ENCODE peak calls at places on chromosome 19, in five cellular contexts. Z, O, L, S and P are unnamed samples.

GRCh38 chr19:47157455-47158321 is 27.1 kb downstream of the SAE1 start:
- DNase-seq in Z (peak; percentile 50), L (peak; percentile 48), S (no peak), O (peak; percentile 2), P (peak; percentile 54)

GRCh38 chr19:10780368-10780767 is 55.6 kb downstream of the TMED1 start:
- DNase-seq in S (no peak), O (no peak), L (peak; percentile 74), Z (no peak), P (no peak)

GRCh38 chr19:12782424-12783225 is 7.3 kb upstream of the HOOK2 start:
- DNase-seq in Z (no peak), S (peak; percentile 59), L (peak; percentile 93), O (no peak), P (peak; percentile 69)

GRCh38 chr19:41097302-41097701 is 9.1 kb downstream of the CYP2A13 start:
- DNase-seq in O (no peak), S (no peak), Z (no peak), L (no peak), P (no peak)

GRCh38 chr19:31352782-31353651 is 3.8 kb upstream of the TSHZ3 start:
- DNase-seq in L (no peak), O (no peak), Z (no peak), S (no peak), P (no peak)

GRCh38 chr19:18090545-18091216 is 3.9 kb upstream of the IL12RB1 start:
- DNase-seq in Z (no peak), S (no peak), O (no peak), L (no peak), P (no peak)

GRCh38 chr19:51439021-51439465 is 19.2 kb downstream of the SIGLEC8 start:
- DNase-seq in Z (no peak), L (no peak), S (peak; percentile 18), O (no peak), P (peak; percentile 10)

GRCh38 chr19:8429044-8429443 is 15.7 kb upstream of the HNRNPM start:
- DNase-seq in Z (no peak), O (no peak), L (no peak), S (no peak), P (no peak)

GRCh38 chr19:3774621-3775373 is 2.8 kb upstream of the RAX2 start:
- DNase-seq in S (no peak), O (no peak), Z (no peak), L (no peak), P (no peak)

GRCh38 chr19:1811942-1812425 is at the start of gene ATP8B3:
- DNase-seq in S (no peak), Z (no peak), L (no peak), O (no peak), P (peak; percentile 98)

DNA sequence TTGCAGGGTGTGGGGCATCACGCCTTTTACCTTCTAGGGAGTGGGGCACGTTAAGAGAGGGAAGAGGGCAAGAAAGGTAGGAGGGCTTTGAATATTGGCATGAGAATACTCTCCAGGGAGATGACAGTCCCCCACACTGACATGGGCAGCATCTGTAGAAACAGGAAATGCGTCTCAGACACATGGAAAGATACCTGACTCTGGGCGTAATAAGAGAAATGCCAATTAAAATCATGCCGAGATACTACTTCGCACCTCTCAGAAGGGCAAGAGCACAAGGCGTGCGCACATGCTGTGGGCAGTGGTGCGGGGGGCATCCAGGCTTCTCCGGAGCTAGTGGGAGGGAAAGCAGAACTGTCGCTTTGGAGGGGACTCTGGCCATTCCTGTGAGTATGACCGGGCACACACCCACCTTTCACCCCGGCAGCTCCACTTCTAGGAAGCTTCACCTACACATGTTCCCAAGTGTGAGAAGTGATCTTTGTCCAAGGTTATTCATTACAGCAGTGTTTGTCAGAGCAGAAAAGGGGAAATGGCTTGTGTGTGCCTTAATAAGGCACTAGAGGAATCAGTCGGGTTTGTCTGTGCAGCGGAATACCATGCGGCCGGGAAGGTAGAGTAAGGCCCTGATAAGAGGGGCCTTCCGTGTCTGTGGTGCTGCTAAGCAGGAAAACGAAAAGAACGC is 99.5 kb downstream of the SIPA1L3 start:
- DNase-seq in O (no peak), S (no peak), L (no peak), Z (no peak), P (no peak)
- H3K27ac ChIP-seq in O (no peak overlapping the region), S (no peak overlapping the region), L (no peak overlapping the region), Z (peak overlapping the region; percentile 11), P (peak overlapping the region; percentile 98)

DNA sequence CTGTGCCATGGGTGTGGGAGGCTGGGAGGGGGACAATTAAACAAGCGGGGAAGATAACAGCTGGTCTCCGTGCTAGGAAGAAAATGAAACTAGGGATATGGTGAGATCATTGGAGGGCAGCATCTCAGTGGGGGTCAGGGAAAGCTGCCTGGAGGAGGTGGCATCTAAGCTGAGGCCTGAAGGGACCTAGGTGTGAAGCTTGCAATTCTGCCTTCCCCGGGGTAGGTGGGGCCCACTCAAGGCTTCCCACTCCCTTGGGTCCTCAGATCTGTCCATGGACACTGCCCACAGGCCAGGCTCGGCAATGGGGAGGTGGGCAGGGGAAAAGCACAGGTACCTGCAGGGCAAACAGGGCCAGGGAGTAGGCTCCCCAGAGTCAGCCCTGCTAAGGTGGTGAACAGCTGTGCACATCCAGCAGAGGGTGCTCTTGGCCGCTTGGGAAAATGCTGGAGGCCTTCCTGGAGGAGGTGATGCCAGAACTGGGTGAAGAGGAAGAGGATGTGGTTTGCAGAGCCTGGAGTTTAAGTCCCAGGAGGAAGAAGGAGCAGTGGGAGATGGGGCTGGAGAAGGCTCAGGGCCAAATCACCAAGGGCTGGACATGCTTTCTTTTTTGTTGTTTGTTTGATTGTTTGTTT is 25.7 kb upstream of the CCNE1 start:
- DNase-seq in O (no peak), Z (no peak), S (no peak), L (no peak), P (no peak)
- TF ChIP-seq CTCF in O (no peak), Z (peak; percentile 17), S (no peak), L (no peak), P (no peak)

GRCh38 chr19:55554749-55555152 is 9.4 kb upstream of the SBK3 start:
- DNase-seq in Z (no peak), S (no peak), O (no peak), L (no peak), P (no peak)

GRCh38 chr19:55552206-55552605 is 6.9 kb upstream of the SBK3 start:
- DNase-seq in O (no peak), Z (no peak), S (peak; percentile 16), L (no peak), P (no peak)

GRCh38 chr19:55552620-55553019 is 7.3 kb upstream of the SBK3 start:
- DNase-seq in L (no peak), S (peak; percentile 39), Z (peak; percentile 51), O (no peak), P (no peak)

GRCh38 chr19:55554302-55554701 is 9.0 kb upstream of the SBK3 start:
- DNase-seq in L (no peak), Z (no peak), O (no peak), S (no peak), P (no peak)

DNA sequence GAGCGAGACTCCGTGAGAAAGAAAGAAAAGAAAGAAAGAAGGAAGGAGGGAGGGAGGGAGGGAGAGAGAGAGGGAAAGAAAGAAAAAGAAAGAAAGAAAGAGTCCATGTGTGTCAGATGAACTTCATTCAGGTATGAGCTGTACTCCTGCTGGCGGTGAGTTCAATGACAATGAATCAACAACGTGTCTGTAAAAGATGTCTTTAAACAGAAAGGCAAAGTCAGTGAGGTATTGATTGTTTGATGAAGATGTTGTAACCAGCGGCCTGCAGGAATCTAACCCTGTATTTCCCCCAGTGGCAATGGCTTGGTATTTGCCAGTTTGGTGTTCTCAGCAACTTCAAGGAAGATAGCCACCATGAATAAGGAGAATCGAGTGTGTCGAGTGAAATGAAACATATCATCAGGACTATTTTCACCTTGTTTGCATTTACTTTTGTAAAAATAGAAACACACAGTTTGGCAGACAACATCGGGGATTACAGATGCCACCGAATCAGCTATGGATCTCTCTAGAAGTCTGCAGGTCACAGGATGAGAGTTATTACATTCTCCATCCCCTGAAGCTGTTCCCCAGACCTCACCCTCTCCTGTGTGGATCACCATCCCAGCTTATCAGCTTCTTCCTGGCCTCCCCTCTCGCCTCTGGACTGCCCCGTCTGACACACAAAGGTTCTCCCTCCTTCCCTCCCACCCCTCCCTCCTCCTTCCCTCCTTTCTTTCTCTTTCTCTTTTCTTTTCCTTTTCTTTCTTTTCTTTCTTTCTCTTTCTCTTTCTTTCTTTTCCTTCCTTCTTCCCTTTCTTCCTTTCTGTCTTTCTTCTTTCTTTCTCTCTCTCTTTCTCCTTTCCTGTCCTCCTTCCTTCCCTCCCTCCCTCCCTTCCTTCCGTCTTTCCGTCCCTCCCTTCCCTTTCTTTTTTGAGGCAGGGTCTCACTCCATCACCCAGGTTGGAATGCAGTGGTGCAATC is 8.2 kb upstream of the SBK3 start:
- DNase-seq in S (peak; percentile 23), L (no peak), O (no peak), Z (no peak), P (no peak)
- H3K27ac ChIP-seq in S (no peak overlapping the region), L (no peak overlapping the region), O (no peak overlapping the region), Z (peak overlapping the region; percentile 21), P (no peak overlapping the region)

GRCh38 chr19:50349277-50350057 is 16.0 kb downstream of the NAPSA start:
- DNase-seq in Z (no peak), L (no peak), S (no peak), O (no peak), P (no peak)
- TF ChIP-seq CTCF in Z (no peak), L (no peak), S (peak; percentile 33), O (no peak), P (no peak)

GRCh38 chr19:57302020-57302465 is 18.2 kb upstream of the ZNF543 start:
- DNase-seq in Z (peak; percentile 87), L (peak; percentile 92), O (no peak), S (peak; percentile 99), P (peak; percentile 91)
- H3K27ac ChIP-seq in Z (peak overlapping the region; percentile 80), L (peak overlapping the region; percentile 49), O (no peak overlapping the region), S (peak overlapping the region; percentile 87), P (peak overlapping the region; percentile 78)

GRCh38 chr19:6425732-6426686 is 1.4 kb upstream of the KHSRP start:
- DNase-seq in L (no peak), Z (no peak), O (no peak), S (no peak), P (no peak)
- TF ChIP-seq CTCF in L (no peak), Z (no peak), O (no peak), S (no peak), P (no peak)

GRCh38 chr19:513368-514165 is 6.3 kb downstream of the TPGS1 start:
- DNase-seq in O (no peak), Z (no peak), S (no peak), L (no peak), P (no peak)

GRCh38 chr19:508204-509150 is 1.2 kb downstream of the TPGS1 start:
- DNase-seq in S (no peak), L (no peak), Z (no peak), O (no peak), P (no peak)

GRCh38 chr19:511101-511841 is 4.0 kb downstream of the TPGS1 start:
- DNase-seq in S (peak; percentile 67), O (no peak), L (no peak), Z (no peak), P (no peak)

GRCh38 chr19:512548-513365 is 5.5 kb downstream of the TPGS1 start:
- DNase-seq in O (no peak), S (no peak), Z (no peak), L (no peak), P (no peak)

GRCh38 chr19:510606-511100 is 3.4 kb downstream of the TPGS1 start:
- DNase-seq in L (peak; percentile 81), O (no peak), S (peak; percentile 66), Z (peak; percentile 60), P (no peak)
- H3K27ac ChIP-seq in L (no peak overlapping the region), O (no peak overlapping the region), S (no peak overlapping the region), Z (peak overlapping the region; percentile 61), P (peak overlapping the region; percentile 64)